ENCODE peak calls at places on chromosomes 11 and 22, in five cellular contexts. V, X, H, M and R are unnamed samples.

GRCh38 chr11:44088377-44088776 is 7.1 kb upstream of the EXT2 start:
- DNase-seq in V (no peak), M (no peak), H (no peak), X (no peak), R (no peak)

GRCh38 chr22:24402460-24403192 is 24.8 kb upstream of the ADORA2A start:
- DNase-seq in H (peak), X (no peak), M (no peak), V (peak), R (peak)

GRCh38 chr11:109089144-109089543 is 332.8 kb upstream of the C11orf87 start:
- DNase-seq in M (no peak), X (no peak), V (no peak), H (no peak), R (no peak)

GRCh38 chr11:10539339-10539738 is 1.6 kb downstream of the RNF141 start:
- DNase-seq in X (no peak), H (no peak), V (no peak), M (no peak), R (no peak)

GRCh38 chr11:82682003-82682751 is 51.5 kb downstream of the FAM181B start:
- DNase-seq in M (no peak), V (peak), X (no peak), H (peak), R (peak)

GRCh38 chr22:32544953-32545558 is 70.4 kb downstream of the FBXO7 start:
- DNase-seq in X (no peak), M (no peak), V (no peak), H (no peak), R (peak)

GRCh38 chr22:39556970-39557811 is 13.4 kb upstream of the CACNA1I start:
- DNase-seq in M (no peak), V (no peak), H (peak), X (no peak), R (peak)

GRCh38 chr11:70334351-70334995 is 63.9 kb upstream of the CTTN start:
- DNase-seq in X (no peak), H (no peak), M (no peak), V (no peak), R (no peak)

GRCh38 chr11:63510360-63511130 is 4.7 kb downstream of the LGALS12 start:
- DNase-seq in H (peak), M (no peak), V (peak), X (no peak), R (no peak)

GRCh38 chr11:36460220-36460619 is 49.9 kb downstream of the TRAF6 start:
- DNase-seq in X (no peak), M (no peak), V (no peak), H (no peak), R (no peak)

GRCh38 chr11:114892381-114893197 is 214.3 kb downstream of the NXPE2 start:
- DNase-seq in H (no peak), V (no peak), M (no peak), X (no peak), R (no peak)

GRCh38 chr22:19047993-19048392 is 74.2 kb downstream of the DGCR2 start:
- DNase-seq in M (no peak), X (no peak), H (no peak), V (no peak), R (no peak)

GRCh38 chr11:85685131-85685819 is 720 bp downstream of the CCDC89 start:
- DNase-seq in H (peak), X (no peak), M (no peak), V (peak), R (peak)

GRCh38 chr11:69674267-69674885 is 777 bp downstream of the LTO1 start:
- DNase-seq in V (peak), X (no peak), M (no peak), H (peak), R (peak)

GRCh38 chr11:63564056-63564784 is 1.0 kb upstream of the PLAAT2 start:
- DNase-seq in X (no peak), M (no peak), H (peak), V (no peak), R (no peak)

GRCh38 chr11:94746721-94747120 is 21.4 kb upstream of the AMOTL1 start:
- DNase-seq in H (peak), M (no peak), V (no peak), X (no peak), R (no peak)

GRCh38 chr22:30206964-30207363 is 39.6 kb downstream of the LIF start:
- DNase-seq in H (peak), V (peak), X (no peak), M (no peak), R (peak)

GRCh38 chr22:28857288-28857687 is 26.1 kb upstream of the ZNRF3 start:
- DNase-seq in V (no peak), X (no peak), M (no peak), H (no peak), R (no peak)

GRCh38 chr11:104892723-104893511 is 5.3 kb downstream of the CASP12 start:
- DNase-seq in M (no peak), H (no peak), X (no peak), V (peak), R (peak)

GRCh38 chr11:992577-992976 is 43.9 kb downstream of the MUC6 start:
- DNase-seq in M (no peak), X (no peak), V (no peak), H (no peak), R (no peak)